ENCODE peak calls at places on chromosomes 3 and 15, in four cellular contexts. A is SK-N-SH, R is HepG2, T is GM12878. Y is an unnamed sample.

GRCh38 chr3:10804183-10804648 is 11.8 kb upstream of the SLC6A11 start:
- DNase-seq in A (no peak), R (no peak), T (no peak), Y (no peak)

GRCh38 chr3:149018247-149018646 is 26.9 kb downstream of the GYG1 start:
- DNase-seq in A (no peak), R (peak), T (no peak), Y (no peak)

GRCh38 chr3:13347390-13347966 is 72.6 kb downstream of the NUP210 start:
- DNase-seq in A (no peak), R (no peak), T (no peak), Y (no peak)

GRCh38 chr3:126340081-126340511 is 17.1 kb downstream of the KLF15 start:
- DNase-seq in A (no peak), R (no peak), T (no peak), Y (peak)

GRCh38 chr3:129553771-129554170 is 10.8 kb downstream of the H1-8 start:
- DNase-seq in A (no peak), R (no peak), T (no peak), Y (no peak)

GRCh38 chr15:57521503-57521902 is 70.2 kb upstream of the MYZAP start:
- DNase-seq in A (no peak), R (no peak), T (no peak), Y (no peak)

GRCh38 chr3:112446343-112446742 is 52.9 kb downstream of the BTLA start:
- DNase-seq in A (no peak), R (no peak), T (no peak), Y (no peak)

GRCh38 chr15:80559320-80559693 is 135.8 kb upstream of the ABHD17C start:
- DNase-seq in A (no peak), R (no peak), T (no peak), Y (peak)

GRCh38 chr3:71488391-71488809 is 95.1 kb downstream of the FOXP1 start:
- DNase-seq in A (peak), R (no peak), T (no peak), Y (no peak)

GRCh38 chr3:64327039-64327804 is 102.0 kb upstream of the PRICKLE2 start:
- DNase-seq in A (no peak), R (no peak), T (no peak), Y (no peak)

GRCh38 chr3:194592798-194593752 is 40.1 kb downstream of the TMEM44 start:
- DNase-seq in A (peak), R (no peak), T (no peak), Y (no peak)

GRCh38 chr3:47976135-47976758 is 40.0 kb downstream of the MAP4 start:
- DNase-seq in A (no peak), R (no peak), T (no peak), Y (no peak)

GRCh38 chr3:46694520-46694919 is 1.0 kb upstream of the ALS2CL start:
- DNase-seq in A (no peak), R (no peak), T (no peak), Y (no peak)

GRCh38 chr3:46495901-46496456 is 1.8 kb upstream of the RTP3 start:
- DNase-seq in A (no peak), R (no peak), T (no peak), Y (no peak)

GRCh38 chr3:132606085-132606484 is 9.0 kb downstream of the ACKR4 start:
- DNase-seq in A (no peak), R (no peak), T (no peak), Y (no peak)

GRCh38 chr3:63909431-63909830 is 2.8 kb downstream of the SCAANT1 start:
- DNase-seq in A (no peak), R (no peak), T (no peak), Y (no peak)

GRCh38 chr15:93307513-93307912 is 218.5 kb upstream of the RGMA start:
- DNase-seq in A (peak), R (no peak), T (no peak), Y (no peak)

GRCh38 chr3:25782938-25783660 is at the start of gene NGLY1:
- DNase-seq in A (peak), R (peak), T (no peak), Y (no peak)

GRCh38 chr15:70048196-70048565 is 49.5 kb downstream of the TLE3 start:
- DNase-seq in A (no peak), R (no peak), T (no peak), Y (no peak)

GRCh38 chr3:66425032-66425431 is 75.8 kb downstream of the LRIG1 start:
- DNase-seq in A (no peak), R (no peak), T (no peak), Y (no peak)
- H3K4me3 ChIP-seq in A (no peak), R (no peak), T (no peak), Y (no peak)

GRCh38 chr3:29898609-29899008 is 617.7 kb downstream of the RBMS3 start:
- DNase-seq in A (no peak), R (no peak), T (no peak), Y (no peak)

GRCh38 chr3:29899011-29899410 is 618.1 kb downstream of the RBMS3 start:
- DNase-seq in A (no peak), R (no peak), T (no peak), Y (no peak)

GRCh38 chr3:29887450-29887849 is 606.6 kb downstream of the RBMS3 start:
- DNase-seq in A (no peak), R (no peak), T (no peak), Y (no peak)

GRCh38 chr3:29889230-29889629 is 608.4 kb downstream of the RBMS3 start:
- DNase-seq in A (no peak), R (no peak), T (no peak), Y (no peak)

DNA sequence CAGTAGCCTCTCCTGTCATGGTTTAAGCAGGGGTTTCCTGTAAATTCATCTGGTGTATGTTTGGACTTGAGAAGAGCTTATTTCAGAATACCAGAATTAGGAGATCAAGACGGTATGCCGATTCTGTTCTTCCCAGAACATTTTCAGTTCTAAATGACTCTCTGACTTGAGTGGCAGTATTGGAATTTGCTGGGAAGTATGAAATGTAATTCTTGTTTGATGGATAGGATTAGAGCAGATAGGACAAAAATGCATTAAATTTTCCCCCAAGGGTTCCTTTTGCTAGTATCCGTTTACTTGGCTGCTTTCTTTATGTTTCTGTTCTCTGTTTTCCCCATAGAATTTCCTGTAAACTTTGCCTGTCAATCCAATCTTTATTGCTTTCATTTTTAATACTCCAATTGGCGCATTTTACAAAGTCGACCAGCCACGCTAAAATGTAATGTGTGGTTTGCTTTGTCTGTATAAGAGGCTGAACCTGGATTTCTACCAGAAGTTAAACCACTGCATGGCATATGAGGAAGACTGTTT is 612.2 kb downstream of the RBMS3 start:
- DNase-seq in A (no peak), R (no peak), T (no peak), Y (no peak)
- TF ChIP-seq EP300 in A (no peak), R (no peak), T (no peak), Y (no peak)

DNA sequence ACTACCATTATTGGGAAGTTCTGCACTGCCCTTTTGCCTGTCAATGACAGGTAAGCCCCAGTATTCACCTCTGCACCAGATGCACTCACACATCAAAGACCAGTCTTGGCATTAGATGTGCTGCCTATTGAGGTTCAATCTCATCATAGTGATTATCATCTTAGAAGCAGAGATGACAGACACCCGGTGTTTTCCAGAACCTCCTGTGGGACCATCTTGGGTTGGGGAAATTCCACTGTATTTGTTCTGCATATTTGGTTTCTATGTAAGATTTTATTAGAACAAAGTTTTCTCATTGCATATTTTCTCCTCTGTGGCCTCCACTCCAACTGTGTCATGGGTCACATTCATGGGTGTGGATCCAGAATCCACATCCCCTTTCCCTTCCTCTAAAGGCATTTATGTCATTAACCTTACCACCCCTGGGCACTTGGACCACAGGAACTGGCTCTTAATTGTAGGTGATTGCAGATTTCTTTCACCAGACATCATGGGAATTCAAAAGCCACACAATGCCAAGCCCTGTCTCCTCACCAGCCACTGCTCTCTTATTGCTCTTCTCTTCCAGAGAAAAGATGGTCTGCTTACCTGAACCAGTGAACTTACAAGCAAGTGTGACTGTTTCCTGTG is 31.2 kb downstream of the PLA1A start:
- DNase-seq in A (no peak), R (no peak), T (peak), Y (no peak)
- TF ChIP-seq TCF12 in A (no peak), R (no peak), T (no peak), Y (no peak)

GRCh38 chr15:77507911-77508310 is 87.2 kb downstream of the HMG20A start:
- DNase-seq in A (no peak), R (peak), T (no peak), Y (no peak)
- H3K4me3 ChIP-seq in A (no peak), R (peak), T (no peak), Y (no peak)

GRCh38 chr15:52527196-52527897 is 1.3 kb downstream of the MYO5A start:
- DNase-seq in A (no peak), R (no peak), T (no peak), Y (no peak)

GRCh38 chr15:52529940-52530339 is 1.3 kb upstream of the MYO5A start:
- DNase-seq in A (no peak), R (no peak), T (no peak), Y (no peak)

GRCh38 chr15:52527898-52528464 is 699 bp downstream of the MYO5A start:
- DNase-seq in A (peak), R (no peak), T (no peak), Y (no peak)

GRCh38 chr15:52528465-52529288 is at the start of gene MYO5A:
- DNase-seq in A (peak), R (peak), T (no peak), Y (peak)

DNA sequence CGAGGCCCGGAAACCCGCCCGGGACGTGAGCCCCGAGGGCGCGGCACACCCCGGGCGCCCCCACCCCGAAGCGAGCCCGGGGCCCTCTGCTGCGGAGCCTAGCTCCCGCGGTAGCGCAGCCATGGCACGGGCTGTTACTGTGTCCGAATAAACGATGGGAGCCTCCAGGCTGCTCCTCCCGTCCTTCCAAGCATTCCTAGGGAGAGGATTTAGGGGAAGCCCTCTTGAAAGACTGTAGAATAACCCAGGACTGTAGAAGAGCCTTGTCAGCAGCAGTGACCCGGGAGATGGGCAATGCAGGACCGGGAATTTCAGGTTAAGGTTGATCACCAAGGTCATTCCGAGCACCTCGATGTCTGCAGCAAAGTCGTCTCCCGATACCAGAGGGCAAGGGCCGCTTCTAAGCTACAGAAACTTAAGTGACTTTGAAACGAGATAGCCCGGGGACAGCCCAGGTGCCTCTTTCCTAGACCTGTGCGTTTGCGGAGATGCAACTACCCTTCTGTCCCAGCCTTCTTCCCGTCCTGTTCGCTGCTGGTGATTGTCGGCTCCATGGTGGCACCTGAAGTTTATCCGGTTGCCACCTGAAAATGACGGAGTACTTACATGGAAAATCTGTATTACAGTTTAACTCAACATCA is 729 bp upstream of the MYO5A start:
- DNase-seq in A (no peak), R (no peak), T (no peak), Y (no peak)
- TF ChIP-seq EP300 in A (no peak), R (no peak), T (no peak), Y (no peak)

Y was measured in H1.